ENCODE peak calls at places on chromosome 12, in six cellular contexts. S, N, P, E, O and Q are unnamed samples.

GRCh38 chr12:59056931-59057330 is 136.6 kb upstream of the LRIG3 start:
- DNase-seq in S (no peak), N (no peak), P (no peak), E (no peak), O (no peak), Q (no peak)

GRCh38 chr12:108630481-108631207 is 3.0 kb downstream of the SELPLG start:
- DNase-seq in S (peak), N (no peak), P (no peak), E (no peak), O (peak), Q (peak)

GRCh38 chr12:42921741-42922511 is 332.4 kb upstream of the PRICKLE1 start:
- DNase-seq in S (no peak), N (no peak), P (no peak), E (peak), O (peak), Q (no peak)

GRCh38 chr12:105508096-105508495 is 177.6 kb downstream of the C12orf75 start:
- DNase-seq in S (no peak), N (no peak), P (no peak), E (no peak), O (no peak), Q (no peak)

GRCh38 chr12:46608431-46609280 is 217.1 kb downstream of the SLC38A4 start:
- DNase-seq in S (no peak), N (no peak), P (no peak), E (no peak), O (peak), Q (no peak)

GRCh38 chr12:93664573-93665138 is 12.5 kb upstream of the CRADD start:
- DNase-seq in S (no peak), N (no peak), P (no peak), E (no peak), O (peak), Q (no peak)

GRCh38 chr12:29198901-29199300 is 49.8 kb downstream of the FAR2 start:
- DNase-seq in S (no peak), N (no peak), P (no peak), E (no peak), O (no peak), Q (no peak)

GRCh38 chr12:53044052-53044581 is 5.7 kb upstream of the TNS2 start:
- DNase-seq in S (no peak), N (no peak), P (peak), E (peak), O (no peak), Q (no peak)

GRCh38 chr12:65229441-65229840 is 49.0 kb upstream of the MSRB3 start:
- DNase-seq in S (no peak), N (no peak), P (no peak), E (no peak), O (peak), Q (no peak)